ENCODE peak calls at places on chromosomes 16 and 17, in nine cellular contexts. L is occipital lobe; W is NCI-H1417; I is activated CD4-positive, alpha-beta T cell treated with anti-CD3 and anti-CD28 coated beads, Interleukin-2, amount 50 U/mL, for 1 hour; J is SW 1271; X is NCI-H226; P is fibroblast of mammary gland; S is HCT116; Q is stimulated activated effector memory CD8-positive, alpha-beta T cell treated with anti-CD3 and anti-CD28 coated beads, Interleukin-12 subunit alpha, Interleukin-12 subunit beta, amount 100 ng/mL, for 72 hours. F is an unnamed sample.
A peak's percentile ranks its signal among the peaks of the same experiment; 100 is the strongest.

GRCh38 chr16:57821149-57821971 is 19.1 kb upstream of the KIFC3 start:
- DNase-seq in I (no peak), P (no peak), L (no peak), W (no peak), X (no peak), J (no peak), S (no peak), Q (no peak), F (no peak)

GRCh38 chr17:59825533-59826316 is 67.0 kb downstream of the TUBD1 start:
- DNase-seq in P (peak; percentile 97), Q (peak; percentile 72), X (peak; percentile 24), I (no peak), S (no peak), L (no peak), W (no peak), J (no peak), F (peak; percentile 88)

GRCh38 chr17:14321476-14321949 is 20.6 kb downstream of the HS3ST3B1 start:
- DNase-seq in Q (no peak), W (no peak), L (no peak), J (no peak), X (no peak), I (no peak), P (no peak), S (no peak), F (peak; percentile 66)

GRCh38 chr17:45120558-45120957 is 11.8 kb downstream of the PLCD3 start:
- DNase-seq in J (no peak), X (no peak), Q (no peak), W (no peak), P (no peak), I (no peak), L (no peak), S (no peak), F (no peak)

GRCh38 chr16:70254965-70255286 is 3.2 kb upstream of the EXOSC6 start:
- DNase-seq in L (no peak), X (no peak), Q (no peak), P (no peak), J (no peak), S (no peak), I (no peak), W (no peak), F (no peak)

GRCh38 chr17:41301916-41302901 is at the start of gene KRTAP29-1:
- DNase-seq in I (no peak), L (no peak), J (no peak), P (no peak), Q (no peak), S (no peak), X (no peak), W (no peak), F (no peak)

GRCh38 chr17:50471009-50471905 is 2.6 kb upstream of the CHAD start:
- DNase-seq in I (no peak), L (no peak), P (no peak), Q (no peak), J (no peak), X (no peak), S (no peak), W (no peak), F (no peak)

GRCh38 chr16:67207857-67208524 is 9.1 kb downstream of the ELMO3 start:
- DNase-seq in S (no peak), W (no peak), I (no peak), X (no peak), P (peak; percentile 46), J (no peak), L (no peak), Q (no peak), F (no peak)

GRCh38 chr17:82964851-82965341 is 114.5 kb upstream of the METRNL start:
- DNase-seq in S (no peak), X (no peak), Q (no peak), W (no peak), I (no peak), J (no peak), L (no peak), P (no peak), F (no peak)

GRCh38 chr17:73369126-73369525 is 57.3 kb upstream of the CDC42EP4 start:
- DNase-seq in X (no peak), W (no peak), Q (no peak), P (no peak), I (no peak), L (no peak), J (no peak), S (no peak), F (no peak)

GRCh38 chr17:56142325-56142724 is 10.9 kb upstream of the ANKFN1 start:
- DNase-seq in X (peak; percentile 52), I (no peak), Q (no peak), W (no peak), J (no peak), S (no peak), P (peak; percentile 99), L (no peak), F (peak; percentile 95)

GRCh38 chr16:85123891-85124635 is 11.8 kb upstream of the CIBAR2 start:
- DNase-seq in X (peak; percentile 68), W (no peak), L (peak; percentile 35), Q (no peak), J (no peak), I (no peak), P (peak; percentile 84), S (no peak), F (peak; percentile 85)

GRCh38 chr17:77366558-77367245 is 225.9 kb downstream of the SEC14L1 start:
- DNase-seq in X (no peak), P (no peak), I (no peak), J (no peak), S (no peak), Q (no peak), W (no peak), L (no peak), F (no peak)

GRCh38 chr17:11944587-11944986 is 52.7 kb downstream of the ZNF18 start:
- DNase-seq in X (peak; percentile 67), L (no peak), P (peak; percentile 8), J (no peak), W (no peak), S (peak; percentile 23), Q (no peak), I (no peak), F (peak; percentile 34)

GRCh38 chr17:80123791-80124190 is 22.4 kb downstream of the GAA start:
- DNase-seq in W (no peak), X (no peak), L (no peak), P (peak; percentile 72), I (no peak), Q (no peak), S (no peak), J (no peak), F (peak; percentile 69)

GRCh38 chr16:66824006-66824405 is 6.8 kb downstream of the NAE1 start:
- DNase-seq in I (no peak), Q (no peak), W (no peak), S (no peak), P (peak; percentile 85), L (no peak), J (no peak), X (no peak), F (peak; percentile 41)

GRCh38 chr16:83015871-83016270 is 389.1 kb downstream of the CDH13 start:
- DNase-seq in P (no peak), Q (no peak), L (no peak), J (no peak), X (no peak), S (no peak), W (no peak), I (no peak), F (no peak)

GRCh38 chr16:81042821-81043220 is 7.2 kb downstream of the ATMIN start:
- DNase-seq in S (no peak), P (no peak), X (no peak), L (no peak), Q (no peak), W (no peak), J (no peak), I (no peak), F (no peak)

GRCh38 chr17:57104461-57105175 is 19.6 kb downstream of the AKAP1 start:
- DNase-seq in Q (no peak), W (no peak), J (no peak), P (peak; percentile 67), X (no peak), S (no peak), I (no peak), L (no peak), F (peak; percentile 34)

GRCh38 chr17:16027708-16028584 is 28.3 kb downstream of the TTC19 start:
- DNase-seq in P (peak; percentile 94), S (peak; percentile 85), X (peak; percentile 95), I (no peak), Q (peak; percentile 64), W (no peak), J (peak; percentile 99), L (no peak), F (peak; percentile 97)

GRCh38 chr17:33192961-33193911 is 99.9 kb downstream of the ASIC2 start:
- DNase-seq in Q (no peak), I (no peak), X (peak; percentile 40), L (no peak), W (no peak), P (no peak), S (no peak), J (no peak), F (peak; percentile 87)

GRCh38 chr16:31250782-31251384 is 8.9 kb upstream of the ITGAM start:
- DNase-seq in W (no peak), J (no peak), X (no peak), I (no peak), L (no peak), P (no peak), Q (no peak), S (no peak), F (no peak)

GRCh38 chr17:79024901-79025737 is 1.1 kb downstream of the C1QTNF1 start:
- DNase-seq in J (no peak), X (no peak), I (no peak), S (no peak), Q (no peak), P (peak; percentile 45), L (no peak), W (no peak), F (no peak)

GRCh38 chr16:9123401-9123800 is 32.0 kb downstream of the HAPSTR1 start:
- DNase-seq in J (no peak), I (no peak), P (no peak), Q (no peak), S (no peak), W (no peak), L (no peak), X (no peak), F (no peak)

GRCh38 chr17:75695830-75696271 is 25.4 kb upstream of the ITGB4 start:
- DNase-seq in Q (no peak), P (no peak), I (no peak), L (peak; percentile 53), W (no peak), S (no peak), J (no peak), X (no peak), F (no peak)

GRCh38 chr17:47265983-47266541 is 12.4 kb downstream of the ITGB3 start:
- DNase-seq in J (peak; percentile 8), P (peak; percentile 94), Q (no peak), S (no peak), W (no peak), X (no peak), I (no peak), L (no peak), F (peak; percentile 86)

GRCh38 chr16:49961087-49961486 is 63.9 kb upstream of the CNEP1R1 start:
- DNase-seq in J (no peak), I (no peak), Q (no peak), S (no peak), W (no peak), X (no peak), P (no peak), L (no peak), F (peak; percentile 16)

GRCh38 chr16:25841776-25842175 is 150.0 kb downstream of the HS3ST4 start:
- DNase-seq in X (no peak), L (no peak), S (no peak), I (no peak), J (no peak), Q (no peak), W (no peak), P (no peak), F (no peak)

GRCh38 chr17:81641825-81642489 is 5.0 kb downstream of the TSPAN10 start:
- DNase-seq in L (no peak), J (no peak), W (no peak), Q (no peak), P (peak; percentile 71), I (no peak), S (no peak), X (peak; percentile 64), F (peak; percentile 61)

GRCh38 chr16:56102159-56102798 is 89.0 kb upstream of the GNAO1 start:
- DNase-seq in Q (no peak), P (no peak), J (no peak), X (no peak), I (no peak), S (no peak), W (no peak), L (peak; percentile 24), F (no peak)